ENCODE peak calls at places on chromosomes 3 and 15, in four cellular contexts. G is K562, Q is A549, J is GM12878. O is an unnamed sample.

GRCh38 chr3:114376091-114376490 is 82.3 kb downstream of the TIGIT start:
- DNase-seq in J (no peak), G (no peak), Q (no peak), O (no peak)

GRCh38 chr3:132205609-132206008 is 111.6 kb upstream of the ACP3 start:
- DNase-seq in J (no peak), Q (no peak), G (no peak), O (no peak)

GRCh38 chr15:48415036-48415886 is 84.0 kb downstream of the DUT start:
- DNase-seq in Q (peak; percentile 57), G (no peak), J (no peak), O (peak; percentile 53)

GRCh38 chr3:19147905-19148767 is at the start of gene KCNH8:
- DNase-seq in Q (no peak), G (peak; percentile 23), J (no peak), O (no peak)

GRCh38 chr15:79812536-79812935 is 84.3 kb downstream of the MTHFS start:
- DNase-seq in J (no peak), G (no peak), Q (no peak), O (no peak)

GRCh38 chr3:172561894-172562664 is 38.8 kb upstream of the TNFSF10 start:
- DNase-seq in G (no peak), J (no peak), Q (peak; percentile 16), O (no peak)

GRCh38 chr3:67083277-67083676 is 85.2 kb downstream of the KBTBD8 start:
- DNase-seq in J (peak; percentile 7), G (peak; percentile 2), Q (no peak), O (peak; percentile 62)

GRCh38 chr3:172137287-172138030 is 98.1 kb downstream of the FNDC3B start:
- DNase-seq in G (no peak), J (no peak), Q (peak; percentile 63), O (no peak)

GRCh38 chr3:79012946-79013362 is 754.8 kb downstream of the ROBO1 start:
- DNase-seq in Q (no peak), G (no peak), J (no peak), O (peak; percentile 11)

GRCh38 chr15:87863152-87863551 is 393.4 kb downstream of the NTRK3 start:
- DNase-seq in Q (no peak), G (peak; percentile 7), J (no peak), O (peak; percentile 16)

GRCh38 chr3:198113219-198114053 is 153.4 kb downstream of the LMLN start:
- DNase-seq in Q (no peak), G (no peak), J (no peak), O (no peak)

GRCh38 chr15:101669744-101670143 is 17.6 kb upstream of the TM2D3 start:
- DNase-seq in J (no peak), Q (no peak), G (no peak), O (no peak)

GRCh38 chr3:128559486-128560225 is 66.7 kb upstream of the GATA2 start:
- DNase-seq in G (no peak), Q (peak; percentile 37), J (no peak), O (peak; percentile 17)

GRCh38 chr3:12759097-12759679 is at the start of gene TMEM40:
- DNase-seq in G (no peak), Q (peak; percentile 32), J (no peak), O (no peak)

GRCh38 chr15:48858401-48858800 is 19.5 kb upstream of the EID1 start:
- DNase-seq in G (peak; percentile 76), J (no peak), Q (peak; percentile 9), O (peak; percentile 70)

GRCh38 chr3:191238321-191238817 is 39.3 kb downstream of the OSTN start:
- DNase-seq in G (no peak), J (no peak), Q (peak; percentile 27), O (peak; percentile 89)

GRCh38 chr15:99105516-99106341 is 849 bp downstream of the SYNM start:
- DNase-seq in J (no peak), Q (peak; percentile 81), G (no peak), O (peak; percentile 66)

GRCh38 chr3:125256675-125257074 is 44.1 kb upstream of the SLC12A8 start:
- DNase-seq in J (no peak), G (no peak), Q (no peak), O (no peak)
- TF ChIP-seq ELK1 in J (no peak), G (no peak), Q (no peak), O (no peak)

GRCh38 chr15:62209322-62209721 is 44.2 kb upstream of the C2CD4B start:
- DNase-seq in Q (no peak), J (no peak), G (no peak), O (no peak)
- TF ChIP-seq ELK1 in Q (no peak), J (no peak), G (no peak), O (no peak)

DNA sequence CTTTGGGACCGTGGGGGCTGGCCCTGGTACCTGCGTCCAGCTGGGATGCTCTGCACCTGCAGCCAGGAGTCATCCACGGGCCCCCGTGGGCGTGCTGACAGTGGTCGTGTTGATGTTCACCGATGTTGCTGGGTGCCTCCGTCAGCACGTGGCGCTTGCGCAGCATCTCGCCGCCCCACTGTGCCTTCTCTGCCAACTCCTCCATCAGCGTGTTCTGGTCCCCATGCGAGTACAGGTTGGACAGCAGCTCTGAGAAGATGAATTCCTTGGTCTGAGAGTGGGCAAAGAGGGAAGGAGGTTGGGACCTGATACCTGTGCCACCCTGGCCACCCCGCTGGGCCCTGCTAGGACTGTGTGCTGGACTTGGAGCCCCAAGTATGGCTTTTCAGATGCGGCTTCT is 61.4 kb downstream of the ADAMTS7 start:
- DNase-seq in G (no peak), J (no peak), Q (no peak), O (no peak)
- TF ChIP-seq ELK1 in G (no peak), J (no peak), Q (no peak), O (no peak)

DNA sequence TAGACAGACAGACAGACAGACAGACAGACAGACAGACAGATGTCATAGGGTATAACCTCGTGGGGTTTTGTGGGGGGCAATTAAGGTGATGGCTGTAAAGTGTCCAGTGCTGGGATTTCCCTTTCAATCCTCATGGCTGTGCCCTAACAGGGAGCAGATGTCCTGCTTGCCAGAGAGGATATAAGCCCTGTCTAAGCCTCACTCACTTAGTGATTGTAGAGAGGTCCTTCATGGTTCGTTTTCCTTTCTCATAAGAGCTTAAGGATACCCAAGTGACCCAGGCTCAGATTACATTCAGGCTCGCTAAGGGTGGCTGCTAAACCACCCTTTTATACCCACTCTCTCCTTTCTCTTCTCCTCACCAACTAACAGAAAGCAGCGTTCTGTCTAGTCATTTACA is 19.3 kb downstream of the LYSMD2 start:
- DNase-seq in G (no peak), Q (no peak), J (no peak), O (no peak)
- TF ChIP-seq ELK1 in G (no peak), Q (no peak), J (no peak), O (no peak)

DNA sequence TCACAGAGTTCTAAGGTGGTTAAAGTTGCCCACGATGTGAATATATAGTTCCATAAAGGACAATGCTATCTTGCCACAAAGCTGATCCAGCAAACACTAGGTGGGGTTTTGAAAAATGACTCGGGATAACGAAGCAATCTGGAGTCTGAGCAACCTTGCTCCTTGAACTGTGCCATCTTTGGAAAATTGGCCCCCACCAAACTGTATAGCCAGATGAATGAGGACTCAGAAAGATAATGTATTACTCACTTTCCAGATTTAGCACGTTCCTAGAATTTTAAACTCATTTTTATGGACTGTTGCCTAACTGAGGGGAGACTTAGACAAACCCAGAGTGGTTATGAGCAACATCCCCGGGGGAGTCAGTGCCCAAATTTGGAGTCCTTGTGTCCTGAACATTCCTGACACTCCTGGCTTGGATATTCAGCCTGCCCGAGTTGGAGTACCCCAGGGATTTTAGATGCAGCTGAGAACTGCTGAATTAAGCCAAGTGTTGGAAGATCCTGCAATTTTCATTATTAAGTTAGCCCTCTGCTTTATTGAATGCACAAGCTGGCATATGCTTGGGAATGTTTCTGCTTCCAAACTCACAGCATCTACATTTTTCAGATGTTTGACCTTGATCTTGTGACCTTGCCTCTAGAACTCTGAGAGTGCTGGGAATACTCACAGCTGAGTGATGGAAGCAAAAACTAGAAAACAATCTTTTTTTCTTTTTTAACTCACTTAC is 8.8 kb upstream of the MAGI1 start:
- DNase-seq in J (no peak), Q (no peak), G (no peak), O (peak; percentile 80)
- TF ChIP-seq ELK1 in J (no peak), Q (no peak), G (no peak), O (peak; percentile 63)

GRCh38 chr3:57017481-57017880 is 43.0 kb upstream of the SPATA12 start:
- DNase-seq in Q (peak; percentile 38), J (no peak), G (no peak), O (no peak)
- TF ChIP-seq ELK1 in Q (no peak), J (no peak), G (no peak), O (no peak)

GRCh38 chr15:70451861-70452653 is 311.3 kb downstream of the UACA start:
- DNase-seq in J (no peak), G (peak; percentile 61), Q (no peak), O (no peak)
- TF ChIP-seq ELK1 in J (no peak), G (no peak), Q (no peak), O (no peak)

O was measured in IMR-90.